ENCODE peak calls at places on chromosomes 13 and 19, in seven cellular contexts. V is thyroid gland, T is bronchial epithelial cell, L is thoracic aorta, N is A673, H is upper lobe of right lung, J is brain microvascular endothelial cell. Z is an unnamed sample.

GRCh38 chr13:99941086-99941485 is 30.5 kb downstream of the ZIC5 start:
- DNase-seq in H (no peak), L (no peak), V (no peak), J (no peak), N (no peak), T (no peak), Z (no peak)

GRCh38 chr13:77518266-77518665 is 17.2 kb upstream of the SCEL start:
- DNase-seq in H (no peak), V (no peak), T (no peak), N (no peak), J (no peak), L (no peak), Z (no peak)

GRCh38 chr19:3655402-3656072 is 28.9 kb upstream of the CACTIN start:
- DNase-seq in L (no peak), H (no peak), J (peak), V (no peak), N (peak), T (peak), Z (peak)

GRCh38 chr13:109737606-109738005 is 48.8 kb downstream of the IRS2 start:
- DNase-seq in J (no peak), L (no peak), V (no peak), N (no peak), T (peak), H (no peak), Z (peak)

GRCh38 chr19:7792286-7792685 is 29.2 kb downstream of the CLEC4M start:
- DNase-seq in J (peak), L (no peak), V (no peak), N (no peak), T (no peak), H (no peak), Z (no peak)

GRCh38 chr13:73039201-73040108 is 19.4 kb upstream of the KLF5 start:
- DNase-seq in L (no peak), J (no peak), T (no peak), H (no peak), V (no peak), N (no peak), Z (no peak)

GRCh38 chr13:75194717-75195116 is 287.3 kb downstream of the TBC1D4 start:
- DNase-seq in J (no peak), L (no peak), N (no peak), H (no peak), T (no peak), V (no peak), Z (no peak)

GRCh38 chr19:45607071-45608029 is 5.3 kb upstream of the GPR4 start:
- DNase-seq in J (peak), N (peak), H (peak), V (peak), T (peak), L (no peak), Z (peak)

GRCh38 chr13:100203696-100204367 is 114.9 kb downstream of the PCCA start:
- DNase-seq in T (peak), H (no peak), V (peak), N (peak), J (peak), L (no peak), Z (peak)

GRCh38 chr13:113410472-113411201 is 42.7 kb downstream of the ADPRHL1 start:
- DNase-seq in N (peak), T (peak), V (no peak), H (peak), J (peak), L (peak), Z (peak)

GRCh38 chr19:16456652-16457194 is 15.0 kb downstream of the EPS15L1 start:
- DNase-seq in L (no peak), N (no peak), V (peak), H (no peak), T (peak), J (no peak), Z (no peak)

GRCh38 chr13:40401911-40402776 is 264.3 kb downstream of the FOXO1 start:
- DNase-seq in J (peak), V (peak), H (peak), L (peak), T (peak), N (peak), Z (peak)

GRCh38 chr19:14434543-14435319 is 1.6 kb downstream of the PKN1 start:
- DNase-seq in N (no peak), H (peak), T (peak), L (peak), V (peak), J (peak), Z (peak)

GRCh38 chr13:51148952-51149573 is 38.0 kb upstream of the C13orf42 start:
- DNase-seq in L (no peak), J (peak), N (peak), T (peak), H (no peak), V (peak), Z (peak)

GRCh38 chr13:26538363-26539317 is 18.8 kb upstream of the WASF3 start:
- DNase-seq in L (no peak), T (peak), N (peak), J (no peak), H (no peak), V (no peak), Z (peak)

GRCh38 chr19:43625918-43626579 is 6.6 kb upstream of the ZNF428 start:
- DNase-seq in T (no peak), H (no peak), N (peak), V (no peak), J (no peak), L (no peak), Z (peak)

GRCh38 chr19:55443824-55444719 is 972 bp upstream of the SHISA7 start:
- DNase-seq in H (no peak), T (no peak), N (no peak), J (no peak), V (no peak), L (no peak), Z (no peak)

GRCh38 chr19:29687897-29688728 is 22.9 kb downstream of the PLEKHF1 start:
- DNase-seq in T (peak), N (no peak), J (peak), L (no peak), H (no peak), V (no peak), Z (peak)

GRCh38 chr19:35000647-35001501 is 751 bp downstream of the GRAMD1A start:
- DNase-seq in V (peak), T (peak), J (peak), L (no peak), H (no peak), N (peak), Z (peak)

GRCh38 chr19:1811472-1811894 is 593 bp downstream of the ATP8B3 start:
- DNase-seq in N (peak), H (peak), V (peak), L (peak), J (peak), T (peak), Z (peak)

GRCh38 chr19:56110515-56111448 is 10.3 kb downstream of the ZNF787 start:
- DNase-seq in L (no peak), T (no peak), J (peak), N (no peak), H (no peak), V (peak), Z (peak)

GRCh38 chr13:76708138-76708537 is 178.1 kb downstream of the KCTD12 start:
- DNase-seq in N (no peak), J (no peak), V (no peak), L (no peak), H (no peak), T (no peak), Z (no peak)

GRCh38 chr19:55689366-55690108 is 14.5 kb downstream of the EPN1 start:
- DNase-seq in N (no peak), V (no peak), T (no peak), J (no peak), H (peak), L (no peak), Z (no peak)

GRCh38 chr19:40465025-40465780 is at the start of gene BLVRB:
- DNase-seq in J (peak), T (peak), N (peak), V (no peak), H (no peak), L (no peak), Z (peak)

GRCh38 chr19:34459614-34460013 is 21.9 kb upstream of the WTIP start:
- DNase-seq in T (no peak), H (no peak), J (no peak), L (no peak), N (no peak), V (no peak), Z (no peak)

GRCh38 chr19:34639491-34640085 is 37.4 kb downstream of the SCGB2B2 start:
- DNase-seq in J (peak), T (peak), H (no peak), V (peak), L (no peak), N (peak), Z (peak)

GRCh38 chr13:40981361-40981760 is 37.8 kb downstream of the ELF1 start:
- DNase-seq in J (no peak), V (no peak), L (no peak), N (peak), H (no peak), T (peak), Z (peak)

GRCh38 chr19:6803036-6803404 is 30.5 kb downstream of the VAV1 start:
- DNase-seq in J (no peak), L (no peak), N (peak), T (no peak), H (no peak), V (no peak), Z (no peak)

GRCh38 chr19:54430306-54431254 is 15.3 kb downstream of the TTYH1 start:
- DNase-seq in V (peak), T (no peak), H (no peak), N (peak), J (peak), L (no peak), Z (no peak)

GRCh38 chr19:44808463-44809371 is at the start of gene BCAM:
- DNase-seq in T (no peak), J (no peak), L (no peak), V (peak), N (peak), H (peak), Z (peak)

GRCh38 chr19:42295831-42296525 is 6.0 kb upstream of the PRR19 start:
- DNase-seq in T (peak), J (no peak), N (peak), L (no peak), H (peak), V (peak), Z (peak)

GRCh38 chr19:8340341-8341096 is 2.5 kb downstream of the KANK3 start:
- DNase-seq in J (no peak), N (no peak), V (peak), T (no peak), H (peak), L (no peak), Z (no peak)

GRCh38 chr19:8161135-8161646 is 11.8 kb upstream of the FBN3 start:
- DNase-seq in J (peak), H (no peak), T (no peak), L (no peak), N (peak), V (no peak), Z (peak)

GRCh38 chr19:3343619-3344502 is 22.5 kb upstream of the NFIC start:
- DNase-seq in T (peak), N (peak), V (peak), L (peak), H (peak), J (peak), Z (peak)

GRCh38 chr13:72122661-72123060 is 255.7 kb upstream of the DACH1 start:
- DNase-seq in H (no peak), J (no peak), T (no peak), V (no peak), L (no peak), N (no peak), Z (no peak)

GRCh38 chr13:106418556-106418955 is 116.9 kb downstream of the EFNB2 start:
- DNase-seq in V (no peak), T (peak), L (no peak), H (no peak), J (peak), N (peak), Z (peak)
- H3K4me3 ChIP-seq in V (no peak), T (no peak), L (no peak), H (no peak), J (no peak), N (no peak), Z (peak)

DNA sequence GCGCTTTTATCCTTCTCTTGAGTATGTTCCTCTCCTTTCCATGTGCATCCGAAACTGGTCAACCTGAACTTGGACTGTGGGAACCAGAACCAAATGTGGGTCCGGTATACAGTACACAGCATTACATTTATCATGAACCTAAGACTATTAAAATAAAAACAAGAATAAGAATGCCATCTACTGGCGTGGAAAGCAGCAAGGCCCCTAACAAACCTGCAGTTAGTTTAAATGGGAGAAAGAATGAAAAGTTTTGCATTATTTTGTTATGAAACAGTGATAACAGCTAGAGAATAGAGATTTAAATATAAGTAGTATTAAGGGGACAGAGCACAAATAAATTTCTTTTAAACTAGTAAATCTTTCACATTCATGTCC is 159.5 kb downstream of the RBM26 start:
- DNase-seq in N (peak), L (no peak), H (no peak), T (peak), J (no peak), V (no peak), Z (no peak)
- TF ChIP-seq CTCF in N (peak), L (no peak), H (no peak), T (peak), J (no peak), V (no peak), Z (no peak)

DNA sequence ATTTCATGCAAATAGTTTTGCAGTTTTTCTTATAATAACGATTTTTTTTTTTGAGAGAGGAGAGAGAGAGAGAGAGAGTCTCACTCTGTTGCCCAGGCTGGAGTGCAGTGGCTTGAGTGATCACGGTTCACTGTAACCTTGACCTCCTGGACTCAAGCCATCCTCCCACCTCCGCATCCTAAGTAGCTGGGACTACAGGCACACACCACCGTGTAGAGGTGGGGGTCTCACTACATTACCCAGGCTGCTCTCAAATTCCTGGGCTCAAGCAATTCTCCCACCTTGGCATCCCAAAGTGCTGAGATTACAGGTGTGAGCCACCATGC is 26.8 kb upstream of the GJB6 start:
- DNase-seq in H (no peak), T (no peak), V (peak), N (no peak), J (no peak), L (no peak), Z (no peak)
- H3K4me3 ChIP-seq in H (no peak), T (no peak), V (no peak), N (peak), J (no peak), L (no peak), Z (no peak)

GRCh38 chr19:11236324-11237301 is 2.8 kb upstream of the ANGPTL8 start:
- DNase-seq in H (no peak), J (no peak), T (no peak), L (no peak), V (no peak), N (no peak), Z (no peak)

GRCh38 chr19:11237321-11237720 is 2.1 kb upstream of the ANGPTL8 start:
- DNase-seq in N (no peak), T (no peak), J (no peak), L (no peak), H (no peak), V (no peak), Z (no peak)

GRCh38 chr19:11233073-11233472 is 6.3 kb upstream of the ANGPTL8 start:
- DNase-seq in N (no peak), V (no peak), H (no peak), J (no peak), T (no peak), L (no peak), Z (no peak)

GRCh38 chr19:11232555-11232954 is 6.9 kb upstream of the ANGPTL8 start:
- DNase-seq in T (no peak), H (no peak), J (no peak), V (no peak), N (no peak), L (no peak), Z (no peak)

GRCh38 chr19:11234486-11235075 is 4.8 kb upstream of the ANGPTL8 start:
- DNase-seq in V (no peak), H (no peak), J (no peak), L (no peak), N (no peak), T (no peak), Z (no peak)
- TF ChIP-seq CTCF in V (no peak), H (no peak), J (no peak), L (no peak), N (no peak), T (no peak), Z (no peak)

DNA sequence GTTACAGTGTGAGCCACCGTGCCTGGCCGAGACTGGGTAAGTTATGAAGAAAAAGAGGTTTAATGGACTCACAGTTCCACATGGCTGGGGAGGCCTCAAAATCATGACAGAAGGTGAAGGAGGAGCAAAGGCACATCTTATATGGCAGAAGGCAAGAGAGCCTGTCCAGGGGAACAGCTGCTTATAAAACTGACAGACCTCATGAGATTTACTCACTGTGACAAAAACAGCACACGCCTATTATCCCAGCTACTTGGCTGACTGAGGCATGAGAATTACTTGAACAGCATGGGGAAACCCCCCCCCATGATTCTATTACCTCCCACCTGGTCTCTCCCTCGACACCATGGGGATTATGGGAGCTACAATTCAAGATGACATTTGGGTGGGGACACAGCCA is 23.4 kb upstream of the ZNF561 start:
- DNase-seq in T (no peak), J (no peak), L (no peak), N (no peak), H (no peak), V (no peak), Z (no peak)
- H3K4me3 ChIP-seq in T (no peak), J (no peak), L (no peak), N (no peak), H (no peak), V (no peak), Z (no peak)

DNA sequence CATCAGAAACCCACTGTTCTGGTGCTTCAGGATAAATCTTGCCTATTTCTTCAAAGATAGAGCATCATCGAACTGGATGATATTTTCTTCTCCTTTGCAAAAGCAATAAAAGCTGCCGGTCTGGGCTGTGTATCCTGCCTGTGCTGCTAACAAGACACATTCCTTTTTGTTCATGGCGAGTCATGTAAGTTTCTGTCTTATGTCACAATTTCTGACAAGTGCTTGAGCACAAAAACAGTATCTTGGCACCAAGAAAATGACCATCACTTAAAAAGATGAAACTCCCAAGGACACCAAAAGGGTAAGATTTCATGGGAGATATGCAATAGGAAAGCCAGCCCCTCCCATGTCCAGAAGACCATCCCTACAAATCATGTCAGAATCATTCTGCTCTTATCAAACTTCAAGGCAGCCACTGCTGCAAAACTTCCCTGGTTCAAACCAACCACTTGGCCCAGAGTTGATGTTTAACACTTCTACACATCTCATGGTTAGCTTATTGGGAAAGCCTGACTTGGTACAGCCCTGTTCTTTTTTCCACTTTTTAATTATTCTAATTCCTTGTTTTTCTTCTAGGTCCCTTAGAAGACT is 375.4 kb upstream of the ZNF507 start:
- DNase-seq in H (no peak), N (no peak), J (no peak), L (no peak), T (no peak), V (no peak), Z (no peak)
- TF ChIP-seq CTCF in H (no peak), N (no peak), J (no peak), L (no peak), T (no peak), V (no peak), Z (no peak)

GRCh38 chr19:48868196-48868886 is at the start of gene PLEKHA4:
- DNase-seq in L (no peak), T (no peak), N (peak), J (no peak), V (peak), H (peak), Z (peak)
- H3K4me3 ChIP-seq in L (peak), T (peak), N (peak), J (peak), V (peak), H (peak), Z (peak)

GRCh38 chr13:53198017-53198416 is 169.4 kb downstream of the OLFM4 start:
- DNase-seq in L (no peak), J (no peak), H (no peak), V (no peak), N (peak), T (no peak), Z (no peak)
- TF ChIP-seq CTCF in L (no peak), J (no peak), H (no peak), V (no peak), N (no peak), T (no peak), Z (no peak)

Z was measured in fibroblast of mammary gland.